ENCODE peak calls at places on chromosomes 1 and 21, in five cellular contexts. I, Y, O, B and V are unnamed samples.

GRCh38 chr1:147853391-147853790 is 49.2 kb upstream of the GJA8 start:
- DNase-seq in O (no peak), B (no peak), Y (no peak), I (no peak), V (no peak)

GRCh38 chr1:80846966-80847365 is 953.8 kb upstream of the ADGRL2 start:
- DNase-seq in O (no peak), I (no peak), Y (no peak), B (no peak), V (no peak)

GRCh38 chr1:33670567-33670966 is 193.3 kb upstream of the HMGB4 start:
- DNase-seq in B (no peak), I (no peak), O (no peak), Y (no peak), V (no peak)

GRCh38 chr1:53557369-53557768 is 98.2 kb downstream of the DMRTB1 start:
- DNase-seq in I (no peak), B (no peak), O (no peak), Y (no peak), V (no peak)

GRCh38 chr1:54238353-54239040 is 38.5 kb downstream of the MRPL37 start:
- DNase-seq in Y (no peak), O (no peak), I (peak), B (no peak), V (no peak)

GRCh38 chr1:60461889-60462595 is 388.5 kb upstream of the C1orf87 start:
- DNase-seq in I (no peak), O (no peak), B (no peak), Y (no peak), V (no peak)

GRCh38 chr1:41500378-41500777 is 15.9 kb upstream of the EDN2 start:
- DNase-seq in Y (no peak), I (no peak), B (no peak), O (no peak), V (no peak)

GRCh38 chr1:209646558-209646957 is 5.7 kb downstream of the LAMB3 start:
- DNase-seq in Y (no peak), B (no peak), O (no peak), I (no peak), V (no peak)

GRCh38 chr1:2632561-2633361 is at the start of gene MMEL1:
- DNase-seq in I (no peak), O (no peak), Y (no peak), B (peak), V (no peak)

GRCh38 chr1:51264470-51264869 is 28.4 kb downstream of the RNF11 start:
- DNase-seq in B (no peak), O (no peak), Y (no peak), I (peak), V (no peak)

GRCh38 chr1:161382214-161383019 is 14.7 kb upstream of the CFAP126 start:
- DNase-seq in O (peak), I (peak), Y (no peak), B (peak), V (peak)

GRCh38 chr1:31904339-31905092 is 33.7 kb downstream of the PTP4A2 start:
- DNase-seq in O (no peak), I (no peak), Y (no peak), B (no peak), V (no peak)

GRCh38 chr1:9846611-9847171 is 22.9 kb upstream of the CLSTN1 start:
- DNase-seq in O (no peak), Y (no peak), B (no peak), I (no peak), V (no peak)

GRCh38 chr1:200306954-200307754 is 102.7 kb downstream of the ZNF281 start:
- DNase-seq in B (peak), O (peak), Y (no peak), I (peak), V (peak)

GRCh38 chr21:15084668-15085067 is 19.9 kb upstream of the NRIP1 start:
- DNase-seq in I (no peak), O (peak), Y (no peak), B (no peak), V (no peak)

GRCh38 chr1:219699870-219700269 is 87.0 kb upstream of the ZC3H11B start:
- DNase-seq in O (no peak), I (no peak), B (no peak), Y (no peak), V (no peak)

GRCh38 chr1:86068841-86069756 is 87.5 kb downstream of the COL24A1 start:
- DNase-seq in I (no peak), O (no peak), Y (no peak), B (no peak), V (no peak)

GRCh38 chr1:224564491-224565084 is 51.5 kb upstream of the CNIH3 start:
- DNase-seq in Y (no peak), I (no peak), B (no peak), O (no peak), V (no peak)

GRCh38 chr1:213622365-213623087 is 365.2 kb upstream of the PROX1 start:
- DNase-seq in I (peak), B (no peak), O (no peak), Y (no peak), V (no peak)

GRCh38 chr1:209650454-209650853 is 1.8 kb downstream of the LAMB3 start:
- DNase-seq in B (no peak), Y (no peak), I (peak), O (no peak), V (no peak)

GRCh38 chr1:118294817-118295486 is 109.9 kb upstream of the SPAG17 start:
- DNase-seq in B (no peak), Y (no peak), I (no peak), O (no peak), V (no peak)

GRCh38 chr1:43531906-43532584 is 1.4 kb downstream of the PTPRF start:
- DNase-seq in B (peak), Y (no peak), O (no peak), I (no peak), V (no peak)

GRCh38 chr1:33169290-33170055 is 12.4 kb downstream of the TRIM62 start:
- DNase-seq in I (no peak), O (no peak), Y (no peak), B (no peak), V (peak)

GRCh38 chr21:33109574-33110339 is 39.8 kb downstream of the OLIG1 start:
- DNase-seq in Y (no peak), B (peak), I (peak), O (peak), V (no peak)

GRCh38 chr1:34610063-34610462 is 144.8 kb upstream of the GJB5 start:
- DNase-seq in I (no peak), O (no peak), Y (no peak), B (no peak), V (no peak)

GRCh38 chr1:204104331-204105222 is 31.7 kb downstream of the SOX13 start:
- DNase-seq in I (no peak), B (no peak), Y (no peak), O (no peak), V (peak)

GRCh38 chr1:40980453-40981121 is 1.1 kb downstream of the CTPS1 start:
- DNase-seq in B (no peak), I (peak), Y (peak), O (peak), V (peak)

GRCh38 chr1:233327938-233328660 is 575 bp downstream of the MAP3K21 start:
- DNase-seq in I (peak), Y (peak), O (peak), B (peak), V (peak)

GRCh38 chr1:170168263-170168662 is 22.5 kb downstream of the NTMT2 start:
- DNase-seq in O (peak), B (no peak), I (peak), Y (no peak), V (no peak)

GRCh38 chr1:32194984-32195383 is 5.4 kb upstream of the CCDC28B start:
- DNase-seq in Y (no peak), B (no peak), I (no peak), O (no peak), V (no peak)